ENCODE peak calls at places on chromosomes 7 and 10, in ten cellular contexts. C, T, G, Z, L, S, P, E, H and X are unnamed samples.

GRCh38 chr7:120337308-120337907 is 64.4 kb downstream of the KCND2 start:
- DNase-seq in H (no peak), L (no peak), S (no peak), E (no peak), C (no peak), T (no peak), Z (peak), P (no peak), G (peak), X (no peak)

GRCh38 chr10:15462253-15462885 is 91.3 kb upstream of the FAM171A1 start:
- DNase-seq in H (no peak), P (no peak), T (no peak), E (no peak), G (no peak), L (no peak), S (no peak), Z (no peak), C (no peak), X (no peak)

GRCh38 chr10:68188835-68189234 is 43.1 kb downstream of the ATOH7 start:
- DNase-seq in H (no peak), G (no peak), T (no peak), Z (no peak), C (no peak), P (no peak), S (no peak), L (no peak), E (no peak), X (no peak)

GRCh38 chr10:48896756-48897437 is 42.7 kb downstream of the LRRC18 start:
- DNase-seq in T (no peak), E (no peak), G (no peak), P (no peak), C (no peak), L (no peak), H (no peak), Z (peak), S (no peak), X (no peak)

GRCh38 chr10:30534465-30535144 is 94.9 kb downstream of the LYZL2 start:
- DNase-seq in Z (peak), E (no peak), L (peak), P (peak), C (peak), T (peak), H (peak), S (peak), G (peak), X (peak)

GRCh38 chr10:26486985-26487850 is 49.1 kb downstream of the APBB1IP start:
- DNase-seq in P (no peak), T (peak), G (peak), E (no peak), H (no peak), Z (peak), S (peak), L (peak), C (no peak), X (peak)

GRCh38 chr10:12628964-12629766 is 279.8 kb downstream of the CAMK1D start:
- DNase-seq in G (no peak), T (no peak), E (no peak), S (no peak), Z (no peak), P (no peak), L (no peak), H (peak), C (no peak), X (no peak)

GRCh38 chr10:37549054-37549453 is 308.4 kb downstream of the ZNF248 start:
- DNase-seq in H (no peak), G (no peak), S (no peak), T (no peak), L (no peak), C (no peak), Z (no peak), P (no peak), E (no peak), X (no peak)

GRCh38 chr7:7306231-7306630 is 123.9 kb downstream of the C1GALT1 start:
- DNase-seq in G (no peak), P (no peak), S (no peak), T (no peak), Z (no peak), E (no peak), L (no peak), C (no peak), H (no peak), X (no peak)

GRCh38 chr7:83429493-83429892 is 219.4 kb downstream of the SEMA3E start:
- DNase-seq in L (no peak), G (no peak), S (no peak), C (no peak), T (no peak), P (no peak), H (no peak), E (no peak), Z (no peak), X (no peak)

GRCh38 chr10:14433147-14433546 is 102.4 kb upstream of the FRMD4A start:
- DNase-seq in E (no peak), S (no peak), L (no peak), Z (no peak), H (no peak), C (no peak), T (no peak), G (no peak), P (no peak), X (no peak)

GRCh38 chr10:3852147-3852904 is 67.3 kb upstream of the KLF6 start:
- DNase-seq in P (no peak), L (peak), E (peak), S (peak), T (peak), C (no peak), G (peak), H (peak), Z (peak), X (no peak)

GRCh38 chr10:97013568-97013967 is 172.2 kb downstream of the SLIT1 start:
- DNase-seq in L (no peak), H (no peak), C (no peak), S (no peak), G (no peak), T (no peak), E (no peak), Z (no peak), P (no peak), X (no peak)

GRCh38 chr10:44309939-44310761 is 74.7 kb downstream of the CXCL12 start:
- DNase-seq in C (no peak), L (no peak), S (no peak), G (no peak), T (no peak), Z (no peak), E (no peak), H (no peak), P (no peak), X (no peak)

GRCh38 chr10:88616250-88616977 is 29.9 kb downstream of the LIPJ start:
- DNase-seq in L (no peak), Z (no peak), G (no peak), H (no peak), S (no peak), T (no peak), E (peak), P (no peak), C (no peak), X (no peak)

GRCh38 chr7:76359111-76359986 is 558 bp upstream of the YWHAG start:
- DNase-seq in C (peak), P (peak), H (peak), G (peak), T (peak), Z (peak), L (peak), E (peak), S (peak), X (peak)

GRCh38 chr10:17676919-17677318 is 33.0 kb downstream of the STAM start:
- DNase-seq in P (no peak), E (no peak), S (no peak), G (no peak), T (no peak), C (no peak), L (no peak), H (no peak), Z (no peak), X (no peak)

GRCh38 chr7:155815332-155816191 is 3.3 kb upstream of the SHH start:
- DNase-seq in P (no peak), C (peak), Z (peak), T (peak), G (peak), L (no peak), E (peak), H (peak), S (no peak), X (peak)